ENCODE peak calls at places on chromosomes 2 and 18, in eight cellular contexts. X is activated T-cell treated with anti-CD3 and anti-CD28 coated beads, Interleukin-2, amount 50 U/mL, for 72 hours; B is fibroblast of mammary gland; E is activated T-helper 9 cell treated with anti-CD3 and anti-CD28 coated beads, Interleukin-2, amount 50 U/mL, for 16 hours; K is EL; T is Ammon's horn; W is dermis blood vessel endothelial cell; Z is activated CD4-positive, CD25-positive, alpha-beta regulatory T cell. U is an unnamed sample.

GRCh38 chr2:30422437-30422805 is 24.6 kb upstream of the LCLAT1 start:
- DNase-seq in X (peak), B (peak), E (peak), K (peak), T (no peak), W (no peak), Z (peak), U (no peak)

GRCh38 chr18:62876106-62876505 is 160.8 kb downstream of the PHLPP1 start:
- DNase-seq in X (no peak), B (no peak), E (no peak), K (no peak), T (no peak), W (no peak), Z (no peak), U (no peak)

GRCh38 chr2:198309673-198310280 is 505.4 kb downstream of the PLCL1 start:
- DNase-seq in X (peak), B (peak), E (peak), K (peak), T (peak), W (peak), Z (peak), U (peak)

GRCh38 chr2:79887747-79888374 is 375.0 kb downstream of the CTNNA2 start:
- DNase-seq in X (peak), B (peak), E (no peak), K (peak), T (peak), W (peak), Z (no peak), U (peak)

GRCh38 chr2:44005831-44006230 is 10.0 kb upstream of the LRPPRC start:
- DNase-seq in X (no peak), B (peak), E (no peak), K (peak), T (no peak), W (no peak), Z (no peak), U (no peak)

GRCh38 chr18:76496200-76496890 is 1.3 kb upstream of the ZNF516 start:
- DNase-seq in X (peak), B (peak), E (peak), K (peak), T (no peak), W (no peak), Z (no peak), U (no peak)

GRCh38 chr2:239283288-239283945 is 117.4 kb downstream of the HDAC4 start:
- DNase-seq in X (no peak), B (no peak), E (no peak), K (no peak), T (no peak), W (no peak), Z (no peak), U (no peak)

GRCh38 chr2:102074167-102074778 is 68.3 kb upstream of the IL1R1 start:
- DNase-seq in X (no peak), B (no peak), E (no peak), K (no peak), T (no peak), W (no peak), Z (no peak), U (no peak)

GRCh38 chr2:168416555-168416954 is 39.5 kb upstream of the CERS6 start:
- DNase-seq in X (no peak), B (peak), E (no peak), K (peak), T (no peak), W (no peak), Z (no peak), U (no peak)

GRCh38 chr2:199458806-199459285 is 1.1 kb upstream of the SATB2 start:
- DNase-seq in X (peak), B (no peak), E (no peak), K (no peak), T (no peak), W (peak), Z (no peak), U (peak)

GRCh38 chr2:133097666-133098065 is 427.7 kb upstream of the LYPD1 start:
- DNase-seq in X (no peak), B (no peak), E (no peak), K (peak), T (no peak), W (no peak), Z (no peak), U (peak)

GRCh38 chr2:102615620-102616436 is 3.5 kb upstream of the SLC9A2 start:
- DNase-seq in X (peak), B (peak), E (no peak), K (peak), T (peak), W (peak), Z (no peak), U (peak)

GRCh38 chr2:19358242-19359020 is at the start of gene OSR1:
- DNase-seq in X (no peak), B (peak), E (no peak), K (peak), T (no peak), W (peak), Z (no peak), U (no peak)

GRCh38 chr18:9321017-9321452 is 13.5 kb upstream of the TWSG1 start:
- DNase-seq in X (no peak), B (peak), E (no peak), K (peak), T (no peak), W (peak), Z (no peak), U (peak)

GRCh38 chr2:10514743-10515142 is 66.6 kb upstream of the ODC1 start:
- DNase-seq in X (no peak), B (peak), E (no peak), K (peak), T (no peak), W (peak), Z (no peak), U (no peak)

GRCh38 chr18:45780568-45780967 is 44.9 kb upstream of the SIGLEC15 start:
- DNase-seq in X (no peak), B (peak), E (no peak), K (no peak), T (no peak), W (no peak), Z (no peak), U (no peak)

GRCh38 chr2:98295721-98296414 is 50.4 kb upstream of the CNGA3 start:
- DNase-seq in X (no peak), B (no peak), E (no peak), K (no peak), T (no peak), W (no peak), Z (no peak), U (peak)

U was measured in trophoblast cell.